ENCODE peak calls at places on chromosome 14, in five cellular contexts. One of them, this sample, is unnamed.

GRCh38 chr14:101823511-101824120 is 62.1 kb downstream of the PPP2R5C start:
- DNase-seq in ascending aorta: no peak
- DNase-seq in lower leg skin: no peak
- DNase-seq in sigmoid colon: peak; percentile 94
- DNase-seq in upper lobe of right lung: no peak
- DNase-seq in this sample: no peak

GRCh38 chr14:37889087-37889486 is 293.7 kb downstream of the TTC6 start:
- DNase-seq in ascending aorta: no peak
- DNase-seq in lower leg skin: no peak
- DNase-seq in sigmoid colon: no peak
- DNase-seq in upper lobe of right lung: no peak
- DNase-seq in this sample: no peak

GRCh38 chr14:91171291-91171690 is 57.4 kb downstream of the DGLUCY start:
- DNase-seq in ascending aorta: no peak
- DNase-seq in lower leg skin: no peak
- DNase-seq in sigmoid colon: no peak
- DNase-seq in upper lobe of right lung: no peak
- DNase-seq in this sample: peak; percentile 14

GRCh38 chr14:91337699-91338335 is 79.8 kb downstream of the CCDC88C start:
- DNase-seq in ascending aorta: no peak
- DNase-seq in lower leg skin: no peak
- DNase-seq in sigmoid colon: no peak
- DNase-seq in upper lobe of right lung: no peak
- DNase-seq in this sample: no peak

GRCh38 chr14:31508140-31508539 is 20.3 kb upstream of the GPR33 start:
- DNase-seq in ascending aorta: no peak
- DNase-seq in lower leg skin: no peak
- DNase-seq in sigmoid colon: no peak
- DNase-seq in upper lobe of right lung: no peak
- DNase-seq in this sample: no peak

GRCh38 chr14:97058071-97058470 is 260.9 kb downstream of the VRK1 start:
- DNase-seq in ascending aorta: no peak
- DNase-seq in lower leg skin: no peak
- DNase-seq in sigmoid colon: no peak
- DNase-seq in upper lobe of right lung: no peak
- DNase-seq in this sample: no peak

GRCh38 chr14:83164016-83164415 is 1630.4 kb upstream of the SEL1L start:
- DNase-seq in ascending aorta: no peak
- DNase-seq in lower leg skin: no peak
- DNase-seq in sigmoid colon: no peak
- DNase-seq in upper lobe of right lung: no peak
- DNase-seq in this sample: no peak

GRCh38 chr14:22570132-22570949 is 18.7 kb downstream of the DAD1 start:
- DNase-seq in ascending aorta: peak; percentile 90
- DNase-seq in lower leg skin: no peak
- DNase-seq in sigmoid colon: peak; percentile 84
- DNase-seq in upper lobe of right lung: no peak
- DNase-seq in this sample: peak; percentile 79

GRCh38 chr14:66974397-66975025 is 214.7 kb upstream of the GARIN2 start:
- DNase-seq in ascending aorta: no peak
- DNase-seq in lower leg skin: no peak
- DNase-seq in sigmoid colon: no peak
- DNase-seq in upper lobe of right lung: no peak
- DNase-seq in this sample: no peak

GRCh38 chr14:101492716-101493115 is 68.6 kb upstream of the DIO3 start:
- DNase-seq in ascending aorta: peak; percentile 50
- DNase-seq in lower leg skin: peak; percentile 68
- DNase-seq in sigmoid colon: peak; percentile 59
- DNase-seq in upper lobe of right lung: peak; percentile 61
- DNase-seq in this sample: peak; percentile 5

GRCh38 chr14:50222061-50222613 is 9.2 kb downstream of the SOS2 start:
- DNase-seq in ascending aorta: no peak
- DNase-seq in lower leg skin: no peak
- DNase-seq in sigmoid colon: no peak
- DNase-seq in upper lobe of right lung: no peak
- DNase-seq in this sample: no peak

GRCh38 chr14:36663404-36664321 is 2.0 kb downstream of the PAX9 start:
- DNase-seq in ascending aorta: no peak
- DNase-seq in lower leg skin: no peak
- DNase-seq in sigmoid colon: no peak
- DNase-seq in upper lobe of right lung: no peak
- DNase-seq in this sample: no peak

GRCh38 chr14:72236629-72237028 is 304.4 kb downstream of the RGS6 start:
- DNase-seq in ascending aorta: no peak
- DNase-seq in lower leg skin: no peak
- DNase-seq in sigmoid colon: no peak
- DNase-seq in upper lobe of right lung: no peak
- DNase-seq in this sample: no peak
- H3K4me3 ChIP-seq in ascending aorta: no peak overlapping the region
- H3K4me3 ChIP-seq in lower leg skin: no peak overlapping the region
- H3K4me3 ChIP-seq in sigmoid colon: no peak overlapping the region
- H3K4me3 ChIP-seq in upper lobe of right lung: no peak overlapping the region
- H3K4me3 ChIP-seq in this sample: no peak overlapping the region

GRCh38 chr14:61280526-61281185 is 482 bp downstream of the TMEM30B start:
- DNase-seq in ascending aorta: peak; percentile 81
- DNase-seq in lower leg skin: peak; percentile 92
- DNase-seq in sigmoid colon: no peak
- DNase-seq in upper lobe of right lung: peak; percentile 89
- DNase-seq in this sample: no peak
- TF ChIP-seq CTCF in ascending aorta: peak; percentile 61
- TF ChIP-seq CTCF in lower leg skin: no peak
- TF ChIP-seq CTCF in sigmoid colon: peak; percentile 2
- TF ChIP-seq CTCF in upper lobe of right lung: peak; percentile 61
- TF ChIP-seq CTCF in this sample: no peak

GRCh38 chr14:105853089-105853906 is 326.9 kb downstream of the TMEM121 start:
- DNase-seq in ascending aorta: peak; percentile 39
- DNase-seq in lower leg skin: no peak
- DNase-seq in sigmoid colon: no peak
- DNase-seq in upper lobe of right lung: no peak
- DNase-seq in this sample: no peak
- H3K4me3 ChIP-seq in ascending aorta: no peak overlapping the region
- H3K4me3 ChIP-seq in lower leg skin: no peak overlapping the region
- H3K4me3 ChIP-seq in sigmoid colon: no peak overlapping the region
- H3K4me3 ChIP-seq in upper lobe of right lung: no peak overlapping the region
- H3K4me3 ChIP-seq in this sample: no peak overlapping the region

GRCh38 chr14:60332046-60332399 is 83.0 kb downstream of the PPM1A start:
- DNase-seq in ascending aorta: no peak
- DNase-seq in lower leg skin: no peak
- DNase-seq in sigmoid colon: no peak
- DNase-seq in upper lobe of right lung: no peak
- DNase-seq in this sample: no peak
- TF ChIP-seq CTCF in ascending aorta: no peak
- TF ChIP-seq CTCF in lower leg skin: no peak
- TF ChIP-seq CTCF in sigmoid colon: no peak
- TF ChIP-seq CTCF in upper lobe of right lung: no peak
- TF ChIP-seq CTCF in this sample: no peak

GRCh38 chr14:94177806-94178205 is 3.7 kb downstream of the PPP4R4 start:
- DNase-seq in ascending aorta: no peak
- DNase-seq in lower leg skin: no peak
- DNase-seq in sigmoid colon: no peak
- DNase-seq in upper lobe of right lung: no peak
- DNase-seq in this sample: no peak

GRCh38 chr14:94176808-94177207 is 2.7 kb downstream of the PPP4R4 start:
- DNase-seq in ascending aorta: no peak
- DNase-seq in lower leg skin: no peak
- DNase-seq in sigmoid colon: no peak
- DNase-seq in upper lobe of right lung: no peak
- DNase-seq in this sample: no peak

GRCh38 chr14:94181835-94182234 is 7.7 kb downstream of the PPP4R4 start:
- DNase-seq in ascending aorta: no peak
- DNase-seq in lower leg skin: no peak
- DNase-seq in sigmoid colon: no peak
- DNase-seq in upper lobe of right lung: no peak
- DNase-seq in this sample: no peak

GRCh38 chr14:94179244-94179643 is 5.1 kb downstream of the PPP4R4 start:
- DNase-seq in ascending aorta: no peak
- DNase-seq in lower leg skin: no peak
- DNase-seq in sigmoid colon: no peak
- DNase-seq in upper lobe of right lung: no peak
- DNase-seq in this sample: no peak

GRCh38 chr14:94180655-94181271 is 6.6 kb downstream of the PPP4R4 start:
- DNase-seq in ascending aorta: no peak
- DNase-seq in lower leg skin: no peak
- DNase-seq in sigmoid colon: no peak
- DNase-seq in upper lobe of right lung: no peak
- DNase-seq in this sample: no peak
- H3K4me3 ChIP-seq in ascending aorta: no peak overlapping the region
- H3K4me3 ChIP-seq in lower leg skin: no peak overlapping the region
- H3K4me3 ChIP-seq in sigmoid colon: no peak overlapping the region
- H3K4me3 ChIP-seq in upper lobe of right lung: peak overlapping the region; percentile 38
- H3K4me3 ChIP-seq in this sample: no peak overlapping the region

GRCh38 chr14:54643696-54644176 is 76.8 kb downstream of the SAMD4A start:
- DNase-seq in ascending aorta: no peak
- DNase-seq in lower leg skin: no peak
- DNase-seq in sigmoid colon: no peak
- DNase-seq in upper lobe of right lung: no peak
- DNase-seq in this sample: no peak

GRCh38 chr14:54640480-54640879 is 73.6 kb downstream of the SAMD4A start:
- DNase-seq in ascending aorta: no peak
- DNase-seq in lower leg skin: no peak
- DNase-seq in sigmoid colon: no peak
- DNase-seq in upper lobe of right lung: no peak
- DNase-seq in this sample: no peak

GRCh38 chr14:54646576-54647130 is 79.7 kb downstream of the SAMD4A start:
- DNase-seq in ascending aorta: no peak
- DNase-seq in lower leg skin: no peak
- DNase-seq in sigmoid colon: no peak
- DNase-seq in upper lobe of right lung: no peak
- DNase-seq in this sample: no peak

GRCh38 chr14:54642121-54642520 is 75.2 kb downstream of the SAMD4A start:
- DNase-seq in ascending aorta: no peak
- DNase-seq in lower leg skin: no peak
- DNase-seq in sigmoid colon: no peak
- DNase-seq in upper lobe of right lung: no peak
- DNase-seq in this sample: no peak

GRCh38 chr14:54642950-54643695 is 76.2 kb downstream of the SAMD4A start:
- DNase-seq in ascending aorta: no peak
- DNase-seq in lower leg skin: no peak
- DNase-seq in sigmoid colon: no peak
- DNase-seq in upper lobe of right lung: no peak
- DNase-seq in this sample: no peak
- TF ChIP-seq CTCF in ascending aorta: peak; percentile 25
- TF ChIP-seq CTCF in lower leg skin: no peak
- TF ChIP-seq CTCF in sigmoid colon: no peak
- TF ChIP-seq CTCF in upper lobe of right lung: peak; percentile 26
- TF ChIP-seq CTCF in this sample: peak; percentile 37